ENCODE peak calls at places on chromosome 11, in eight cellular contexts. One of them, this sample, is unnamed.

GRCh38 chr11:22780914-22781593 is 48.5 kb downstream of the SVIP start:
- DNase-seq in astrocyte of the spinal cord: no peak
- DNase-seq in activated CD4-positive, alpha-beta T cell treated with anti-CD3 and anti-CD28 coated beads, Interleukin-2, amount 10 ng/mL, durations not matched to agents 7 days and 5 days: no peak
- DNase-seq in T-helper 2 cell: no peak
- DNase-seq in NCI-H2227 treated with DMSO at 0.1 percent for 48 hours: peak; percentile 46
- DNase-seq in hepatic stellate cell: no peak
- DNase-seq in NB4: peak; percentile 9
- DNase-seq in fibroblast of mammary gland: no peak
- DNase-seq in this sample: no peak

GRCh38 chr11:75233688-75234295 is 6.8 kb upstream of the TPBGL start:
- DNase-seq in hepatic stellate cell: peak; percentile 42
- DNase-seq in NCI-H2227 treated with DMSO at 0.1 percent for 48 hours: no peak
- DNase-seq in astrocyte of the spinal cord: peak; percentile 47
- DNase-seq in fibroblast of mammary gland: peak; percentile 55
- DNase-seq in T-helper 2 cell: no peak
- DNase-seq in NB4: peak; percentile 62
- DNase-seq in activated CD4-positive, alpha-beta T cell treated with anti-CD3 and anti-CD28 coated beads, Interleukin-2, amount 10 ng/mL, durations not matched to agents 7 days and 5 days: peak; percentile 63
- DNase-seq in this sample: peak; percentile 35

GRCh38 chr11:131463609-131464008 is 93.2 kb downstream of the NTM start:
- DNase-seq in NCI-H2227 treated with DMSO at 0.1 percent for 48 hours: no peak
- DNase-seq in activated CD4-positive, alpha-beta T cell treated with anti-CD3 and anti-CD28 coated beads, Interleukin-2, amount 10 ng/mL, durations not matched to agents 7 days and 5 days: no peak
- DNase-seq in fibroblast of mammary gland: no peak
- DNase-seq in NB4: no peak
- DNase-seq in hepatic stellate cell: no peak
- DNase-seq in T-helper 2 cell: no peak
- DNase-seq in astrocyte of the spinal cord: no peak
- DNase-seq in this sample: no peak

GRCh38 chr11:59759900-59760299 is 4.7 kb downstream of the STX3 start:
- DNase-seq in hepatic stellate cell: no peak
- DNase-seq in T-helper 2 cell: no peak
- DNase-seq in activated CD4-positive, alpha-beta T cell treated with anti-CD3 and anti-CD28 coated beads, Interleukin-2, amount 10 ng/mL, durations not matched to agents 7 days and 5 days: no peak
- DNase-seq in astrocyte of the spinal cord: no peak
- DNase-seq in NCI-H2227 treated with DMSO at 0.1 percent for 48 hours: no peak
- DNase-seq in NB4: no peak
- DNase-seq in fibroblast of mammary gland: no peak
- DNase-seq in this sample: no peak

GRCh38 chr11:68335693-68336092 is 23.3 kb downstream of the LRP5 start:
- DNase-seq in T-helper 2 cell: no peak
- DNase-seq in hepatic stellate cell: no peak
- DNase-seq in NB4: peak; percentile 40
- DNase-seq in fibroblast of mammary gland: no peak
- DNase-seq in NCI-H2227 treated with DMSO at 0.1 percent for 48 hours: no peak
- DNase-seq in activated CD4-positive, alpha-beta T cell treated with anti-CD3 and anti-CD28 coated beads, Interleukin-2, amount 10 ng/mL, durations not matched to agents 7 days and 5 days: no peak
- DNase-seq in astrocyte of the spinal cord: no peak
- DNase-seq in this sample: no peak

GRCh38 chr11:119062779-119063178 is 4.8 kb upstream of the VPS11 start:
- DNase-seq in NB4: no peak
- DNase-seq in fibroblast of mammary gland: peak; percentile 80
- DNase-seq in activated CD4-positive, alpha-beta T cell treated with anti-CD3 and anti-CD28 coated beads, Interleukin-2, amount 10 ng/mL, durations not matched to agents 7 days and 5 days: no peak
- DNase-seq in astrocyte of the spinal cord: peak; percentile 23
- DNase-seq in T-helper 2 cell: no peak
- DNase-seq in NCI-H2227 treated with DMSO at 0.1 percent for 48 hours: no peak
- DNase-seq in hepatic stellate cell: peak; percentile 38
- DNase-seq in this sample: no peak

GRCh38 chr11:2443881-2444300 is 423 bp downstream of the TRPM5 start:
- DNase-seq in NCI-H2227 treated with DMSO at 0.1 percent for 48 hours: no peak
- DNase-seq in astrocyte of the spinal cord: no peak
- DNase-seq in fibroblast of mammary gland: no peak
- DNase-seq in T-helper 2 cell: no peak
- DNase-seq in NB4: no peak
- DNase-seq in activated CD4-positive, alpha-beta T cell treated with anti-CD3 and anti-CD28 coated beads, Interleukin-2, amount 10 ng/mL, durations not matched to agents 7 days and 5 days: no peak
- DNase-seq in hepatic stellate cell: no peak
- DNase-seq in this sample: no peak

GRCh38 chr11:76835928-76836612 is 24.6 kb upstream of the ACER3 start:
- DNase-seq in hepatic stellate cell: no peak
- DNase-seq in fibroblast of mammary gland: peak; percentile 86
- DNase-seq in astrocyte of the spinal cord: peak; percentile 58
- DNase-seq in NB4: peak; percentile 26
- DNase-seq in T-helper 2 cell: no peak
- DNase-seq in NCI-H2227 treated with DMSO at 0.1 percent for 48 hours: no peak
- DNase-seq in activated CD4-positive, alpha-beta T cell treated with anti-CD3 and anti-CD28 coated beads, Interleukin-2, amount 10 ng/mL, durations not matched to agents 7 days and 5 days: no peak
- DNase-seq in this sample: no peak

GRCh38 chr11:44624761-44625221 is 59.3 kb downstream of the CD82 start:
- DNase-seq in NB4: no peak
- DNase-seq in hepatic stellate cell: peak; percentile 1
- DNase-seq in NCI-H2227 treated with DMSO at 0.1 percent for 48 hours: no peak
- DNase-seq in activated CD4-positive, alpha-beta T cell treated with anti-CD3 and anti-CD28 coated beads, Interleukin-2, amount 10 ng/mL, durations not matched to agents 7 days and 5 days: peak; percentile 5
- DNase-seq in astrocyte of the spinal cord: no peak
- DNase-seq in fibroblast of mammary gland: no peak
- DNase-seq in T-helper 2 cell: no peak
- DNase-seq in this sample: no peak

GRCh38 chr11:69301491-69302401 is 7.8 kb downstream of the MYEOV start:
- DNase-seq in fibroblast of mammary gland: peak; percentile 90
- DNase-seq in NCI-H2227 treated with DMSO at 0.1 percent for 48 hours: no peak
- DNase-seq in activated CD4-positive, alpha-beta T cell treated with anti-CD3 and anti-CD28 coated beads, Interleukin-2, amount 10 ng/mL, durations not matched to agents 7 days and 5 days: no peak
- DNase-seq in NB4: peak; percentile 82
- DNase-seq in hepatic stellate cell: peak; percentile 98
- DNase-seq in astrocyte of the spinal cord: peak; percentile 81
- DNase-seq in T-helper 2 cell: no peak
- DNase-seq in this sample: no peak

GRCh38 chr11:2516276-2517015 is 71.6 kb downstream of the KCNQ1 start:
- DNase-seq in fibroblast of mammary gland: no peak
- DNase-seq in NB4: peak; percentile 0
- DNase-seq in activated CD4-positive, alpha-beta T cell treated with anti-CD3 and anti-CD28 coated beads, Interleukin-2, amount 10 ng/mL, durations not matched to agents 7 days and 5 days: no peak
- DNase-seq in hepatic stellate cell: no peak
- DNase-seq in T-helper 2 cell: no peak
- DNase-seq in astrocyte of the spinal cord: no peak
- DNase-seq in NCI-H2227 treated with DMSO at 0.1 percent for 48 hours: no peak
- DNase-seq in this sample: no peak

GRCh38 chr11:120057595-120058581 is 80.0 kb downstream of the TRIM29 start:
- DNase-seq in NB4: no peak
- DNase-seq in T-helper 2 cell: no peak
- DNase-seq in hepatic stellate cell: no peak
- DNase-seq in NCI-H2227 treated with DMSO at 0.1 percent for 48 hours: no peak
- DNase-seq in fibroblast of mammary gland: peak; percentile 21
- DNase-seq in activated CD4-positive, alpha-beta T cell treated with anti-CD3 and anti-CD28 coated beads, Interleukin-2, amount 10 ng/mL, durations not matched to agents 7 days and 5 days: no peak
- DNase-seq in astrocyte of the spinal cord: no peak
- DNase-seq in this sample: no peak

GRCh38 chr11:62500066-62501035 is 46.3 kb downstream of the AHNAK start:
- DNase-seq in fibroblast of mammary gland: no peak
- DNase-seq in activated CD4-positive, alpha-beta T cell treated with anti-CD3 and anti-CD28 coated beads, Interleukin-2, amount 10 ng/mL, durations not matched to agents 7 days and 5 days: no peak
- DNase-seq in hepatic stellate cell: no peak
- DNase-seq in NCI-H2227 treated with DMSO at 0.1 percent for 48 hours: no peak
- DNase-seq in astrocyte of the spinal cord: no peak
- DNase-seq in NB4: peak; percentile 21
- DNase-seq in T-helper 2 cell: no peak
- DNase-seq in this sample: no peak

GRCh38 chr11:122150484-122151124 is 34.6 kb upstream of the BLID start:
- DNase-seq in NCI-H2227 treated with DMSO at 0.1 percent for 48 hours: peak; percentile 58
- DNase-seq in fibroblast of mammary gland: no peak
- DNase-seq in hepatic stellate cell: no peak
- DNase-seq in T-helper 2 cell: no peak
- DNase-seq in activated CD4-positive, alpha-beta T cell treated with anti-CD3 and anti-CD28 coated beads, Interleukin-2, amount 10 ng/mL, durations not matched to agents 7 days and 5 days: no peak
- DNase-seq in astrocyte of the spinal cord: no peak
- DNase-seq in NB4: no peak
- DNase-seq in this sample: no peak

GRCh38 chr11:1460994-1461805 is 25.4 kb downstream of the MOB2 start:
- DNase-seq in T-helper 2 cell: no peak
- DNase-seq in NB4: no peak
- DNase-seq in NCI-H2227 treated with DMSO at 0.1 percent for 48 hours: no peak
- DNase-seq in hepatic stellate cell: no peak
- DNase-seq in astrocyte of the spinal cord: no peak
- DNase-seq in fibroblast of mammary gland: peak; percentile 8
- DNase-seq in activated CD4-positive, alpha-beta T cell treated with anti-CD3 and anti-CD28 coated beads, Interleukin-2, amount 10 ng/mL, durations not matched to agents 7 days and 5 days: no peak
- DNase-seq in this sample: no peak

GRCh38 chr11:18770479-18771125 is 21.0 kb downstream of the PTPN5 start:
- DNase-seq in activated CD4-positive, alpha-beta T cell treated with anti-CD3 and anti-CD28 coated beads, Interleukin-2, amount 10 ng/mL, durations not matched to agents 7 days and 5 days: no peak
- DNase-seq in astrocyte of the spinal cord: no peak
- DNase-seq in NCI-H2227 treated with DMSO at 0.1 percent for 48 hours: no peak
- DNase-seq in T-helper 2 cell: no peak
- DNase-seq in hepatic stellate cell: no peak
- DNase-seq in fibroblast of mammary gland: no peak
- DNase-seq in NB4: no peak
- DNase-seq in this sample: no peak

GRCh38 chr11:34166806-34167740 is 61.6 kb downstream of the NAT10 start:
- DNase-seq in astrocyte of the spinal cord: no peak
- DNase-seq in T-helper 2 cell: no peak
- DNase-seq in activated CD4-positive, alpha-beta T cell treated with anti-CD3 and anti-CD28 coated beads, Interleukin-2, amount 10 ng/mL, durations not matched to agents 7 days and 5 days: no peak
- DNase-seq in NB4: no peak
- DNase-seq in fibroblast of mammary gland: no peak
- DNase-seq in hepatic stellate cell: no peak
- DNase-seq in NCI-H2227 treated with DMSO at 0.1 percent for 48 hours: no peak
- DNase-seq in this sample: no peak

GRCh38 chr11:106281455-106282173 is 204.2 kb downstream of the AASDHPPT start:
- DNase-seq in T-helper 2 cell: no peak
- DNase-seq in NB4: no peak
- DNase-seq in astrocyte of the spinal cord: peak; percentile 62
- DNase-seq in hepatic stellate cell: no peak
- DNase-seq in NCI-H2227 treated with DMSO at 0.1 percent for 48 hours: no peak
- DNase-seq in fibroblast of mammary gland: peak; percentile 89
- DNase-seq in activated CD4-positive, alpha-beta T cell treated with anti-CD3 and anti-CD28 coated beads, Interleukin-2, amount 10 ng/mL, durations not matched to agents 7 days and 5 days: no peak
- DNase-seq in this sample: no peak

GRCh38 chr11:11849127-11849746 is 7.5 kb downstream of the USP47 start:
- DNase-seq in T-helper 2 cell: peak; percentile 48
- DNase-seq in NB4: peak; percentile 81
- DNase-seq in fibroblast of mammary gland: peak; percentile 78
- DNase-seq in astrocyte of the spinal cord: peak; percentile 58
- DNase-seq in NCI-H2227 treated with DMSO at 0.1 percent for 48 hours: peak; percentile 78
- DNase-seq in hepatic stellate cell: no peak
- DNase-seq in activated CD4-positive, alpha-beta T cell treated with anti-CD3 and anti-CD28 coated beads, Interleukin-2, amount 10 ng/mL, durations not matched to agents 7 days and 5 days: peak; percentile 78
- DNase-seq in this sample: peak; percentile 62

GRCh38 chr11:84383571-84383970 is 1097.4 kb upstream of the CCDC90B start:
- DNase-seq in NCI-H2227 treated with DMSO at 0.1 percent for 48 hours: no peak
- DNase-seq in activated CD4-positive, alpha-beta T cell treated with anti-CD3 and anti-CD28 coated beads, Interleukin-2, amount 10 ng/mL, durations not matched to agents 7 days and 5 days: no peak
- DNase-seq in T-helper 2 cell: no peak
- DNase-seq in NB4: no peak
- DNase-seq in astrocyte of the spinal cord: peak; percentile 23
- DNase-seq in fibroblast of mammary gland: no peak
- DNase-seq in hepatic stellate cell: no peak
- DNase-seq in this sample: no peak

GRCh38 chr11:7969756-7970646 is 4.8 kb upstream of the NLRP10 start:
- DNase-seq in astrocyte of the spinal cord: no peak
- DNase-seq in fibroblast of mammary gland: no peak
- DNase-seq in hepatic stellate cell: no peak
- DNase-seq in T-helper 2 cell: no peak
- DNase-seq in NCI-H2227 treated with DMSO at 0.1 percent for 48 hours: no peak
- DNase-seq in activated CD4-positive, alpha-beta T cell treated with anti-CD3 and anti-CD28 coated beads, Interleukin-2, amount 10 ng/mL, durations not matched to agents 7 days and 5 days: no peak
- DNase-seq in NB4: no peak
- DNase-seq in this sample: no peak

This sample was measured in Jurkat, Clone E6-1.